ENCODE peak calls at places on chromosomes 3 and 15, in four cellular contexts. L is SK-N-SH, H is iPS DF 6.9, B is AG04449. G is an unnamed sample.

GRCh38 chr3:42094128-42094527 is 3.0 kb downstream of the TRAK1 start:
- DNase-seq in L (no peak), B (no peak), H (no peak), G (no peak)

GRCh38 chr15:68615301-68615700 is 36.5 kb downstream of the CORO2B start:
- DNase-seq in L (no peak), B (no peak), H (no peak), G (no peak)

GRCh38 chr3:50584391-50584790 is 15.1 kb downstream of the HEMK1 start:
- DNase-seq in L (no peak), B (no peak), H (no peak), G (no peak)

GRCh38 chr15:52481915-52482314 is 46.8 kb downstream of the MYO5A start:
- DNase-seq in B (peak; percentile 57), H (no peak), L (no peak), G (peak; percentile 99)

GRCh38 chr3:134697830-134698699 is 47.2 kb upstream of the KY start:
- DNase-seq in H (no peak), B (no peak), L (no peak), G (no peak)

GRCh38 chr3:165837058-165837525 is at the start of gene BCHE:
- DNase-seq in L (no peak), H (peak; percentile 16), B (no peak), G (peak; percentile 47)

GRCh38 chr3:149603126-149604074 is 54.4 kb downstream of the WWTR1 start:
- DNase-seq in B (no peak), H (no peak), L (no peak), G (no peak)

GRCh38 chr3:27521179-27521871 is 37.1 kb upstream of the SLC4A7 start:
- DNase-seq in B (peak; percentile 63), L (no peak), H (no peak), G (no peak)

GRCh38 chr3:134378818-134379217 is 4.6 kb upstream of the AMOTL2 start:
- DNase-seq in L (no peak), H (no peak), B (no peak), G (no peak)

GRCh38 chr15:99744142-99744541 is 10.9 kb upstream of the LYSMD4 start:
- DNase-seq in H (no peak), B (no peak), L (no peak), G (no peak)

GRCh38 chr3:172065967-172066762 is 26.8 kb downstream of the FNDC3B start:
- DNase-seq in L (no peak), H (no peak), B (no peak), G (no peak)

GRCh38 chr3:184552863-184553262 is 8.7 kb upstream of the EPHB3 start:
- DNase-seq in B (no peak), L (no peak), H (no peak), G (no peak)

GRCh38 chr15:72315706-72316370 is 4.1 kb downstream of the CELF6 start:
- DNase-seq in H (no peak), L (peak; percentile 85), B (no peak), G (peak; percentile 67)

GRCh38 chr3:126134219-126134975 is 46.0 kb downstream of the ALDH1L1 start:
- DNase-seq in L (peak; percentile 87), B (no peak), H (peak; percentile 37), G (peak; percentile 34)

GRCh38 chr3:179958759-179959158 is 78.0 kb downstream of the PEX5L start:
- DNase-seq in H (no peak), L (no peak), B (no peak), G (no peak)

GRCh38 chr3:42226470-42227425 is 39.2 kb downstream of the CCK start:
- DNase-seq in H (no peak), L (no peak), B (no peak), G (no peak)

GRCh38 chr3:186991470-186991869 is 61.1 kb downstream of the ST6GAL1 start:
- DNase-seq in B (no peak), H (no peak), L (no peak), G (no peak)
- H3K4me3 ChIP-seq in B (no peak overlapping the region), H (no peak overlapping the region), L (no peak overlapping the region), G (no peak overlapping the region)

DNA sequence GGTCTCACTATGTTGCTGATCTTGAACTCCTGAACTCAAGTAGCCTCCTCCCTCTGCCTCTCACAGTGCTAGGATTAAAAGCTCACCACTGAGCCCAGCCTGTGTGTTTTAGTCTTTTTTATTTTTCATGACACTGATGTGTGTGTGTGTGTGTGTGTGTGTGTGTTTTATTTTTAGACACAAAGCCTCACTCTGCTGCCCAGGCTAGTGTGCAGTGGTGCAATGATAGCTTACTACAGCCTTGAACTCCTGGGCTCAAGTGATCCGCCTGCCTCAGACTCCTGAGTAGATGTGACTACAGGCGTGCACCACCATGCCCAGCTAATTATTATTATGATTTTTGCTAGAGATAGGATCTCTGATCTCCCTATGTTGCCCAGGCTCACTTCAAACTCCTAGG is 23.3 kb upstream of the CTSH start:
- DNase-seq in B (no peak), H (no peak), L (no peak), G (no peak)
- H3K4me3 ChIP-seq in B (no peak overlapping the region), H (no peak overlapping the region), L (no peak overlapping the region), G (no peak overlapping the region)

GRCh38 chr15:65641723-65642475 is 20.2 kb downstream of the SLC24A1 start:
- DNase-seq in B (no peak), L (peak; percentile 25), H (no peak), G (no peak)
- H3K4me3 ChIP-seq in B (no peak overlapping the region), L (no peak overlapping the region), H (no peak overlapping the region), G (no peak overlapping the region)

DNA sequence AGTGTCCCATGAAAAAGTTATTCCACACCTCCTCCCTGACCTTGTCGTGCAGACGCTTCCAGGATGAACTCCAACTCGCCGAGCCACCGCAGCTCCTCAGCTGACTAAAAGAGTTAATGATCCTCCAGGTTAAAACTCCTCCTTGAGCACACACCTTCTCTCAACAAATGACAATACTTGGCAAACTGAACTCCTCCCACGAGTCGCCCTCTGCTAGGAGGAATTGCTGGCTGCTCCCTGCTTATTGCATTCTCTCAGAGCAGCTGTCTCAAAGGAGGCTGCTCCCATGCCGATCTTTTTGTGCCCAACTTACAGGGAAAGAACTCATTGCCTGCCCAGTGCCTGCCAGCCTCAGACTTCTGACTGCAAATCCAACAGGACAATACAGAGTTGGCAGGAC is at the start of gene ATP13A4:
- DNase-seq in B (no peak), L (no peak), H (peak; percentile 4), G (no peak)
- H3K4me3 ChIP-seq in B (no peak within 1 kb of the TSS), L (no peak within 1 kb of the TSS), H (no peak within 1 kb of the TSS), G (no peak within 1 kb of the TSS)

GRCh38 chr3:177827517-177828249 is 630.4 kb upstream of the TBL1XR1 start:
- DNase-seq in L (no peak), H (no peak), B (peak; percentile 83), G (no peak)
- H3K4me3 ChIP-seq in L (no peak overlapping the region), H (no peak overlapping the region), B (no peak overlapping the region), G (no peak overlapping the region)

GRCh38 chr3:73624363-73625123 is at the start of gene PDZRN3:
- DNase-seq in L (peak; percentile 82), H (peak; percentile 43), B (no peak), G (no peak)
- H3K4me3 ChIP-seq in L (peak within 1 kb of the TSS; percentile 76), H (peak within 1 kb of the TSS; percentile 56), B (peak within 1 kb of the TSS; percentile 80), G (no peak within 1 kb of the TSS)

GRCh38 chr3:157500232-157500631 is 3.0 kb downstream of the VEPH1 start:
- DNase-seq in L (no peak), B (no peak), H (no peak), G (no peak)
- H3K4me3 ChIP-seq in L (no peak overlapping the region), B (no peak overlapping the region), H (no peak overlapping the region), G (no peak overlapping the region)

GRCh38 chr3:187735837-187736236 is 9.4 kb downstream of the BCL6 start:
- DNase-seq in H (no peak), B (no peak), L (no peak), G (no peak)

GRCh38 chr3:187735383-187735782 is 9.9 kb downstream of the BCL6 start:
- DNase-seq in H (no peak), L (no peak), B (no peak), G (no peak)

GRCh38 chr3:187738089-187738399 is 7.2 kb downstream of the BCL6 start:
- DNase-seq in B (no peak), L (no peak), H (no peak), G (no peak)

GRCh38 chr3:187737401-187738088 is 7.7 kb downstream of the BCL6 start:
- DNase-seq in H (no peak), B (no peak), L (peak; percentile 41), G (no peak)

GRCh38 chr3:187736418-187736871 is 8.8 kb downstream of the BCL6 start:
- DNase-seq in H (no peak), B (no peak), L (no peak), G (no peak)
- H3K4me3 ChIP-seq in H (no peak overlapping the region), B (no peak overlapping the region), L (no peak overlapping the region), G (no peak overlapping the region)

GRCh38 chr15:64846246-64846645 is 4.5 kb downstream of the PLEKHO2 start:
- DNase-seq in L (no peak), B (no peak), H (no peak), G (no peak)
- H3K4me3 ChIP-seq in L (no peak overlapping the region), B (no peak overlapping the region), H (no peak overlapping the region), G (no peak overlapping the region)

G was measured in Jurkat, Clone E6-1.